ENCODE peak calls at places on chromosome 1, in nine cellular contexts. One of them, this sample, is unnamed. For H3K4me1 and H3K9me3, the result is how much of the 10 kb centered on the place peaks cover.

GRCh38 chr1:217184854-217185253 is 446.0 kb downstream of the GPATCH2 start:
- DNase-seq in uterus: no peak
- DNase-seq in right lobe of liver: no peak
- DNase-seq in tibial nerve: no peak
- DNase-seq in A549: no peak
- DNase-seq in GM23248: no peak
- DNase-seq in mammary epithelial cell: no peak
- DNase-seq in prostate gland: no peak
- DNase-seq in PC-9: no peak
- DNase-seq in this sample: no peak

GRCh38 chr1:39720094-39720999 is 18.3 kb upstream of the PPIE start:
- DNase-seq in PC-9: peak
- DNase-seq in right lobe of liver: no peak
- DNase-seq in A549: peak
- DNase-seq in tibial nerve: no peak
- DNase-seq in prostate gland: no peak
- DNase-seq in GM23248: peak
- DNase-seq in uterus: no peak
- DNase-seq in mammary epithelial cell: peak
- DNase-seq in this sample: peak

GRCh38 chr1:108107658-108108057 is 92.5 kb downstream of the SLC25A24 start:
- DNase-seq in right lobe of liver: no peak
- DNase-seq in tibial nerve: no peak
- DNase-seq in uterus: no peak
- DNase-seq in prostate gland: no peak
- DNase-seq in PC-9: peak
- DNase-seq in mammary epithelial cell: peak
- DNase-seq in A549: peak
- DNase-seq in GM23248: peak
- DNase-seq in this sample: no peak

GRCh38 chr1:172359531-172359991 is 60.9 kb upstream of the C1orf105 start:
- DNase-seq in mammary epithelial cell: peak
- DNase-seq in GM23248: peak
- DNase-seq in uterus: no peak
- DNase-seq in tibial nerve: no peak
- DNase-seq in A549: peak
- DNase-seq in right lobe of liver: no peak
- DNase-seq in prostate gland: peak
- DNase-seq in PC-9: peak
- DNase-seq in this sample: peak

GRCh38 chr1:3599816-3600215 is 11.5 kb downstream of the MEGF6 start:
- DNase-seq in right lobe of liver: no peak
- DNase-seq in tibial nerve: no peak
- DNase-seq in uterus: no peak
- DNase-seq in A549: no peak
- DNase-seq in prostate gland: no peak
- DNase-seq in PC-9: no peak
- DNase-seq in GM23248: no peak
- DNase-seq in mammary epithelial cell: no peak
- DNase-seq in this sample: no peak

GRCh38 chr1:174262747-174263241 is 103.5 kb downstream of the RABGAP1L start:
- DNase-seq in uterus: no peak
- DNase-seq in right lobe of liver: no peak
- DNase-seq in PC-9: no peak
- DNase-seq in GM23248: peak
- DNase-seq in prostate gland: peak
- DNase-seq in A549: peak
- DNase-seq in tibial nerve: no peak
- DNase-seq in mammary epithelial cell: peak
- DNase-seq in this sample: peak

GRCh38 chr1:36224537-36225297 is 474 bp downstream of the THRAP3 start:
- DNase-seq in right lobe of liver: peak
- DNase-seq in PC-9: peak
- DNase-seq in A549: peak
- DNase-seq in GM23248: peak
- DNase-seq in uterus: no peak
- DNase-seq in tibial nerve: peak
- DNase-seq in prostate gland: no peak
- DNase-seq in mammary epithelial cell: peak
- DNase-seq in this sample: peak

GRCh38 chr1:221602866-221603265 is 139.0 kb downstream of the DUSP10 start:
- DNase-seq in tibial nerve: no peak
- DNase-seq in right lobe of liver: no peak
- DNase-seq in GM23248: peak
- DNase-seq in A549: peak
- DNase-seq in mammary epithelial cell: peak
- DNase-seq in PC-9: peak
- DNase-seq in prostate gland: no peak
- DNase-seq in uterus: no peak
- DNase-seq in this sample: no peak

GRCh38 chr1:227316941-227317540 is 1.3 kb downstream of the CDC42BPA start:
- DNase-seq in mammary epithelial cell: peak
- DNase-seq in A549: peak
- DNase-seq in tibial nerve: no peak
- DNase-seq in PC-9: no peak
- DNase-seq in uterus: no peak
- DNase-seq in GM23248: peak
- DNase-seq in prostate gland: no peak
- DNase-seq in right lobe of liver: no peak
- DNase-seq in this sample: no peak

GRCh38 chr1:56376188-56376984 is 203.0 kb downstream of the PLPP3 start:
- DNase-seq in PC-9: peak
- DNase-seq in right lobe of liver: no peak
- DNase-seq in GM23248: peak
- DNase-seq in A549: no peak
- DNase-seq in tibial nerve: no peak
- DNase-seq in uterus: peak
- DNase-seq in prostate gland: peak
- DNase-seq in mammary epithelial cell: peak
- DNase-seq in this sample: no peak

GRCh38 chr1:61053281-61053711 is 29.1 kb upstream of the NFIA start:
- DNase-seq in prostate gland: no peak
- DNase-seq in GM23248: no peak
- DNase-seq in PC-9: no peak
- DNase-seq in tibial nerve: no peak
- DNase-seq in A549: no peak
- DNase-seq in right lobe of liver: no peak
- DNase-seq in uterus: no peak
- DNase-seq in mammary epithelial cell: no peak
- DNase-seq in this sample: no peak

GRCh38 chr1:159007734-159008133 is 2.0 kb upstream of the IFI16 start:
- DNase-seq in tibial nerve: no peak
- DNase-seq in PC-9: no peak
- DNase-seq in A549: no peak
- DNase-seq in GM23248: no peak
- DNase-seq in right lobe of liver: no peak
- DNase-seq in prostate gland: no peak
- DNase-seq in mammary epithelial cell: no peak
- DNase-seq in uterus: no peak
- DNase-seq in this sample: no peak

GRCh38 chr1:159008744-159009188 is 941 bp upstream of the IFI16 start:
- DNase-seq in prostate gland: no peak
- DNase-seq in GM23248: no peak
- DNase-seq in right lobe of liver: no peak
- DNase-seq in PC-9: no peak
- DNase-seq in mammary epithelial cell: no peak
- DNase-seq in A549: no peak
- DNase-seq in tibial nerve: no peak
- DNase-seq in uterus: no peak
- DNase-seq in this sample: no peak

GRCh38 chr1:159009287-159009686 is 420 bp upstream of the IFI16 start:
- DNase-seq in tibial nerve: no peak
- DNase-seq in right lobe of liver: no peak
- DNase-seq in prostate gland: no peak
- DNase-seq in mammary epithelial cell: no peak
- DNase-seq in A549: no peak
- DNase-seq in GM23248: no peak
- DNase-seq in PC-9: no peak
- DNase-seq in uterus: no peak
- DNase-seq in this sample: no peak

GRCh38 chr1:159005161-159005560 is 4.5 kb upstream of the IFI16 start:
- DNase-seq in GM23248: peak
- DNase-seq in mammary epithelial cell: peak
- DNase-seq in tibial nerve: no peak
- DNase-seq in prostate gland: no peak
- DNase-seq in A549: no peak
- DNase-seq in right lobe of liver: no peak
- DNase-seq in uterus: no peak
- DNase-seq in PC-9: no peak
- DNase-seq in this sample: no peak

GRCh38 chr1:159005676-159006075 is 4.0 kb upstream of the IFI16 start:
- DNase-seq in right lobe of liver: no peak
- DNase-seq in uterus: peak
- DNase-seq in A549: no peak
- DNase-seq in mammary epithelial cell: no peak
- DNase-seq in GM23248: peak
- DNase-seq in prostate gland: no peak
- DNase-seq in PC-9: no peak
- DNase-seq in tibial nerve: no peak
- DNase-seq in this sample: no peak
- H3K4me3 ChIP-seq in right lobe of liver: no peak
- H3K4me3 ChIP-seq in uterus: no peak
- H3K4me3 ChIP-seq in A549: no peak
- H3K4me3 ChIP-seq in mammary epithelial cell: no peak
- H3K4me3 ChIP-seq in GM23248: no peak
- H3K4me3 ChIP-seq in prostate gland: no peak
- H3K4me3 ChIP-seq in PC-9: no peak
- H3K4me3 ChIP-seq in tibial nerve: no peak
- H3K4me3 ChIP-seq in this sample: no peak

GRCh38 chr1:151006331-151007052 is at the start of gene MINDY1:
- DNase-seq in prostate gland: peak
- DNase-seq in GM23248: peak
- DNase-seq in mammary epithelial cell: peak
- DNase-seq in PC-9: peak
- DNase-seq in uterus: peak
- DNase-seq in tibial nerve: peak
- DNase-seq in A549: peak
- DNase-seq in right lobe of liver: peak
- DNase-seq in this sample: peak
- H3K4me1 ChIP-seq in prostate gland: under half
- H3K4me1 ChIP-seq in GM23248: under half
- H3K4me1 ChIP-seq in mammary epithelial cell: under half
- H3K4me1 ChIP-seq in PC-9: half or more
- H3K4me1 ChIP-seq in uterus: under half
- H3K4me1 ChIP-seq in tibial nerve: half or more
- H3K4me1 ChIP-seq in A549: under half
- H3K4me1 ChIP-seq in right lobe of liver: under half
- H3K4me1 ChIP-seq in this sample: under half

GRCh38 chr1:82154231-82154630 is 353.5 kb downstream of the ADGRL2 start:
- DNase-seq in tibial nerve: no peak
- DNase-seq in prostate gland: no peak
- DNase-seq in mammary epithelial cell: no peak
- DNase-seq in A549: no peak
- DNase-seq in uterus: no peak
- DNase-seq in right lobe of liver: no peak
- DNase-seq in PC-9: no peak
- DNase-seq in GM23248: no peak
- DNase-seq in this sample: no peak

GRCh38 chr1:82153282-82153630 is 352.5 kb downstream of the ADGRL2 start:
- DNase-seq in GM23248: no peak
- DNase-seq in uterus: no peak
- DNase-seq in tibial nerve: no peak
- DNase-seq in PC-9: no peak
- DNase-seq in mammary epithelial cell: no peak
- DNase-seq in right lobe of liver: no peak
- DNase-seq in A549: no peak
- DNase-seq in prostate gland: no peak
- DNase-seq in this sample: no peak

DNA sequence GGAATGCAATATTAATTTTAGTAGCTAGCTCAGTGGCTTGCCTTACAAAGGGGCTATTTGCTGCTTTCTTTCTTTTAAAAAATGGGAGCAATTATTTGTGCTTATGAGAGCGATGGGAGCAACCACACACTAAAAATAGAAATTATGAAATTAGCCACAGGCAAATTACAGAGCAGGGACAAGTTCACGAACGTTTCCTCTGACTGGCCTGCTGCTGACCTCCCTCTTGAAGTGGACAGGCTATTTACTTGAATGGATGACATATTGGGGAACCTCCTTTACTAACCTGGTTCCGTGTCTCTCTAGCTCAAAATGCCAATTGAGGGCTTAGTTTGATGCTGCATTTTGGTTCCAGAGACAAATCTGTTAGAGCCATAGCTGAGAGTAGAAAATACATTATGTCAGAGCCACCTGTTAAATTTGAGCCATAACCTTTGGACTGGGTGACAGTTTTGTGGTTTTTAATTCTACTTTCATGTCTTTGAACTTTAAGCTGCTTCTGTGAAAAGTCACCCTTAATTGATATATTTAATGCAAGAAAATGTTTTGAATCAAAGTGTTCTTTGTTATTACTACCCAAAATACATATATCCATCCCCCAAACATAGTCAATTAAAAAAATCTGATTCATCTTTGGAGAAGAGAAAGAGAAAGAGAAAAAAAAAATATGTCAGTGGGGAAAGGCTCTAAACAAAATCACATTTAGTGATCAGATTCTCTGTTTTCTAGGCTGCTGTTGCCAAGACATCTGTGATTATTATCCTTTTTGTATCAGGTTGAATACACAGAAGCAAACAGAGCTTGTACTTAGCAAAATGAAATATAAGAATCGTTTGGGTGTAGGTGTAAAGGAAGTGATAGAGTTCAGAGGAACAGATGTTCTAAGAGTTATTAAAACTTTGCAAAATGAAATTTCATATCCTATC is 351.9 kb downstream of the ADGRL2 start:
- DNase-seq in uterus: no peak
- DNase-seq in right lobe of liver: no peak
- DNase-seq in GM23248: no peak
- DNase-seq in tibial nerve: no peak
- DNase-seq in A549: no peak
- DNase-seq in prostate gland: no peak
- DNase-seq in mammary epithelial cell: no peak
- DNase-seq in PC-9: no peak
- DNase-seq in this sample: no peak
- H3K9me3 ChIP-seq in uterus: under half
- H3K9me3 ChIP-seq in right lobe of liver: under half
- H3K9me3 ChIP-seq in GM23248: under half
- H3K9me3 ChIP-seq in tibial nerve: under half
- H3K9me3 ChIP-seq in A549: under half
- H3K9me3 ChIP-seq in prostate gland: under half
- H3K9me3 ChIP-seq in mammary epithelial cell: under half
- H3K9me3 ChIP-seq in PC-9: under half
- H3K9me3 ChIP-seq in this sample: under half

DNA sequence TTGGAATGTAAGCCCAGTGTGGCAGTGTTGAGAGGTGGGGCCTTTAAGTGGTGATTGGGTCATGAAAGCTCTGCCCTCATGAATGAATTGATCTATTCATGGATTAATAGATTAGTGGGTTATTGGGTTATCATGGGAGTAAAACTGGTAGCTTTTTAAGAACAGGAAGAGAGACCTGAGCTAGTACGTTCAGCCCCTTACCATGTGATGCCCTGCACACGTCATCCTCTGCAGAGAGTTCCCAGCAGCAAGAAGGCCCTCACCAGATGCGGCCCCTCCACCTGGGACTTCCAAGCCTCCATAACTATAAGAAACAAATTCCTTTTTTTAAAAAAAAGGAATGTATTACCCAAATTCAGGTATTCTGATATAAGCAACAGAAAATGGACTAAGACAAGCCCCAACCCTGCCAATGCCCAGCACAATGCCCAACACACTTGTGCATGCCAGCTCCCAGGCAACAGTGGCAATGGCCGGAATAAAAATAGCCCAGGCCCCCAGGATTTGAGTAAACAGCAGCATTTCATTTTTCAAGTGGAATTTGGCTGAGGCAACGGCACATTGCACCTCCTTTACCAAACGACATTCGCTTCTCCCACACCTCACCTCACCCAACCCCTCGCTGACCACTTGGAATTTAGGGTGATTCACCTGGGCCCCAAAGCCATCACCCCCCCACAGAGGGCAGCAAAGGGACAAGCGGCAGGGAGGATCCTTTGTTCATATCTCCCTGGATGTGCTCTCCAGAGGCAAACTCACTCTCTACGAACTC is 215.9 kb downstream of the TOMM20 start:
- DNase-seq in right lobe of liver: peak
- DNase-seq in mammary epithelial cell: no peak
- DNase-seq in PC-9: no peak
- DNase-seq in tibial nerve: no peak
- DNase-seq in uterus: no peak
- DNase-seq in GM23248: no peak
- DNase-seq in A549: no peak
- DNase-seq in prostate gland: no peak
- DNase-seq in this sample: no peak
- H3K4me3 ChIP-seq in right lobe of liver: no peak
- H3K4me3 ChIP-seq in mammary epithelial cell: no peak
- H3K4me3 ChIP-seq in PC-9: no peak
- H3K4me3 ChIP-seq in tibial nerve: no peak
- H3K4me3 ChIP-seq in uterus: no peak
- H3K4me3 ChIP-seq in GM23248: no peak
- H3K4me3 ChIP-seq in A549: no peak
- H3K4me3 ChIP-seq in prostate gland: no peak
- H3K4me3 ChIP-seq in this sample: no peak

This sample was measured in HAP-1.